ENCODE peak calls at places on chromosomes 2 and 18, in ten cellular contexts. Y is NCI-H1092; X is MCF 10A; G is nucleus accumbens; Z is NB4; S is activated effector memory CD4-positive, alpha-beta T cell treated with anti-CD3 and anti-CD28 coated beads, Interleukin-2, amount 50 U/mL, for 16 hours; M is Karpas-422; V is posterior cingulate gyrus; O is LoVo; C is T-helper 9 cell. Q is an unnamed sample.

GRCh38 chr18:2971741-2972552 is 41.0 kb downstream of the LPIN2 start:
- DNase-seq in X (no peak), O (no peak), M (no peak), S (peak), Z (peak), G (no peak), V (no peak), Y (no peak), C (peak), Q (peak)

GRCh38 chr2:39845460-39846146 is 66.5 kb upstream of the THUMPD2 start:
- DNase-seq in V (no peak), M (no peak), X (peak), C (no peak), G (no peak), Y (no peak), Z (no peak), S (no peak), O (peak), Q (no peak)

GRCh38 chr18:29147944-29148343 is 971.0 kb upstream of the CDH2 start:
- DNase-seq in O (no peak), X (peak), C (no peak), V (no peak), Z (peak), M (no peak), S (no peak), Y (no peak), G (no peak), Q (no peak)

GRCh38 chr2:2926858-2927175 is 450.8 kb downstream of the EIPR1 start:
- DNase-seq in X (no peak), M (no peak), C (no peak), V (no peak), O (no peak), G (no peak), Z (no peak), S (no peak), Y (no peak), Q (no peak)

GRCh38 chr18:36337679-36338419 is 40.3 kb downstream of the FHOD3 start:
- DNase-seq in X (no peak), Y (no peak), S (no peak), G (no peak), Z (no peak), O (no peak), C (no peak), V (no peak), M (no peak), Q (no peak)

GRCh38 chr2:71612581-71613520 is 159.5 kb downstream of the DYSF start:
- DNase-seq in M (no peak), V (peak), X (no peak), C (no peak), G (no peak), Z (no peak), S (peak), O (no peak), Y (no peak), Q (peak)

GRCh38 chr2:88880441-88880953 is 189.0 kb downstream of the RPIA start:
- DNase-seq in M (no peak), Z (peak), C (no peak), S (no peak), Y (peak), G (no peak), X (peak), O (peak), V (no peak), Q (no peak)

GRCh38 chr2:135132314-135132713 is 80.2 kb downstream of the RAB3GAP1 start:
- DNase-seq in Z (no peak), M (no peak), G (no peak), Y (no peak), X (no peak), C (no peak), O (no peak), S (no peak), V (no peak), Q (no peak)

GRCh38 chr2:191298306-191298705 is 53.1 kb downstream of the MYO1B start:
- DNase-seq in S (no peak), V (no peak), O (no peak), C (no peak), Z (no peak), G (no peak), M (no peak), X (no peak), Y (no peak), Q (no peak)

GRCh38 chr2:23498941-23499340 is 114.0 kb downstream of the KLHL29 start:
- DNase-seq in O (no peak), S (no peak), C (no peak), X (peak), V (no peak), Z (no peak), G (no peak), Y (no peak), M (no peak), Q (no peak)

GRCh38 chr2:232354069-232354468 is 24.5 kb upstream of the ALPP start:
- DNase-seq in V (peak), O (no peak), M (no peak), X (no peak), G (no peak), S (peak), Z (no peak), Y (no peak), C (no peak), Q (no peak)

GRCh38 chr2:173997269-173997668 is 32.1 kb upstream of the SP3 start:
- DNase-seq in X (no peak), C (no peak), Z (peak), G (no peak), Y (no peak), O (no peak), S (no peak), M (peak), V (peak), Q (peak)

GRCh38 chr2:170155022-170155722 is 22.8 kb upstream of the MYO3B start:
- DNase-seq in O (no peak), Z (no peak), G (no peak), Y (no peak), S (no peak), M (no peak), V (no peak), C (no peak), X (no peak), Q (no peak)

GRCh38 chr2:221822416-221822815 is 250.3 kb upstream of the EPHA4 start:
- DNase-seq in X (no peak), C (no peak), G (no peak), S (no peak), O (no peak), M (no peak), Y (no peak), Z (no peak), V (no peak), Q (no peak)

GRCh38 chr18:61992285-61992684 is 99.5 kb upstream of the RNF152 start:
- DNase-seq in C (no peak), S (no peak), X (peak), O (no peak), G (no peak), M (no peak), V (no peak), Z (no peak), Y (no peak), Q (no peak)

GRCh38 chr2:131032393-131032836 is 60.8 kb downstream of the FAM168B start:
- DNase-seq in Y (no peak), S (no peak), C (no peak), Z (no peak), G (no peak), M (no peak), X (no peak), O (no peak), V (no peak), Q (no peak)

GRCh38 chr2:185807351-185807750 is 68.7 kb downstream of the FSIP2 start:
- DNase-seq in M (no peak), V (no peak), O (no peak), G (no peak), Z (no peak), S (no peak), C (no peak), X (peak), Y (no peak), Q (no peak)

GRCh38 chr18:6328624-6329016 is 86.1 kb downstream of the L3MBTL4 start:
- DNase-seq in S (no peak), X (no peak), G (no peak), Z (no peak), Y (no peak), V (no peak), M (no peak), O (no peak), C (no peak), Q (no peak)

GRCh38 chr18:13471971-13472628 is 253.5 kb downstream of the LDLRAD4 start:
- DNase-seq in X (no peak), G (no peak), S (no peak), Y (peak), Z (no peak), M (no peak), O (no peak), C (no peak), V (peak), Q (peak)

GRCh38 chr2:232884001-232884421 is 13.9 kb downstream of the SNORC start:
- DNase-seq in M (no peak), G (no peak), S (peak), O (no peak), Z (no peak), C (no peak), V (peak), Y (no peak), X (no peak), Q (peak)

GRCh38 chr2:55035716-55036115 is 14.5 kb downstream of the RTN4 start:
- DNase-seq in G (no peak), X (no peak), Z (no peak), M (no peak), C (no peak), Y (no peak), V (no peak), S (no peak), O (no peak), Q (no peak)

Q was measured in cardiac septum.